ENCODE peak calls at places on chromosome 10, in six cellular contexts. K is transverse colon; X is sigmoid colon; D is upper lobe of right lung; Y is IMR-90; C is CD8-positive, alpha-beta T cell. L is an unnamed sample. For H3K9me3, the result is how much of the 10 kb centered on the place peaks cover.

GRCh38 chr10:74008212-74008731 is 10.4 kb downstream of the VCL start:
- DNase-seq in Y (peak), C (no peak), X (no peak), K (no peak), D (no peak), L (no peak)

GRCh38 chr10:394061-394438 is 258.8 kb downstream of the ZMYND11 start:
- DNase-seq in Y (no peak), K (no peak), X (peak), D (no peak), C (no peak), L (no peak)

GRCh38 chr10:91298224-91298862 is 77.9 kb downstream of the PCGF5 start:
- DNase-seq in K (peak), C (peak), X (peak), D (peak), Y (peak), L (peak)

GRCh38 chr10:33126742-33127141 is 168.7 kb upstream of the ITGB1 start:
- DNase-seq in X (no peak), K (no peak), C (no peak), Y (no peak), D (no peak), L (no peak)

GRCh38 chr10:79400567-79401004 is 44.8 kb downstream of the ZCCHC24 start:
- DNase-seq in D (peak), X (no peak), K (peak), C (no peak), Y (no peak), L (peak)

GRCh38 chr10:114575417-114576131 is 82.5 kb downstream of the ABLIM1 start:
- DNase-seq in C (no peak), D (no peak), K (no peak), Y (no peak), X (no peak), L (no peak)

GRCh38 chr10:122142652-122143237 is 128.4 kb upstream of the BTBD16 start:
- DNase-seq in C (no peak), D (no peak), Y (no peak), K (no peak), X (no peak), L (peak)

GRCh38 chr10:74976565-74976964 is 134.9 kb upstream of the SAMD8 start:
- DNase-seq in D (no peak), K (no peak), Y (no peak), C (no peak), X (no peak), L (no peak)

GRCh38 chr10:66772511-66772910 is 153.3 kb upstream of the LRRTM3 start:
- DNase-seq in Y (peak), K (no peak), X (no peak), C (no peak), D (no peak), L (no peak)

GRCh38 chr10:101444058-101444457 is 90.1 kb downstream of the BTRC start:
- DNase-seq in C (no peak), Y (peak), K (no peak), D (no peak), X (no peak), L (no peak)

GRCh38 chr10:101444499-101444898 is 90.5 kb downstream of the BTRC start:
- DNase-seq in C (no peak), D (no peak), K (no peak), Y (no peak), X (no peak), L (no peak)

GRCh38 chr10:101442456-101442800 is 88.5 kb downstream of the BTRC start:
- DNase-seq in K (no peak), X (no peak), Y (no peak), D (no peak), C (no peak), L (no peak)

GRCh38 chr10:101438881-101439391 is 85.0 kb downstream of the BTRC start:
- DNase-seq in K (no peak), D (no peak), Y (peak), C (no peak), X (no peak), L (no peak)

DNA sequence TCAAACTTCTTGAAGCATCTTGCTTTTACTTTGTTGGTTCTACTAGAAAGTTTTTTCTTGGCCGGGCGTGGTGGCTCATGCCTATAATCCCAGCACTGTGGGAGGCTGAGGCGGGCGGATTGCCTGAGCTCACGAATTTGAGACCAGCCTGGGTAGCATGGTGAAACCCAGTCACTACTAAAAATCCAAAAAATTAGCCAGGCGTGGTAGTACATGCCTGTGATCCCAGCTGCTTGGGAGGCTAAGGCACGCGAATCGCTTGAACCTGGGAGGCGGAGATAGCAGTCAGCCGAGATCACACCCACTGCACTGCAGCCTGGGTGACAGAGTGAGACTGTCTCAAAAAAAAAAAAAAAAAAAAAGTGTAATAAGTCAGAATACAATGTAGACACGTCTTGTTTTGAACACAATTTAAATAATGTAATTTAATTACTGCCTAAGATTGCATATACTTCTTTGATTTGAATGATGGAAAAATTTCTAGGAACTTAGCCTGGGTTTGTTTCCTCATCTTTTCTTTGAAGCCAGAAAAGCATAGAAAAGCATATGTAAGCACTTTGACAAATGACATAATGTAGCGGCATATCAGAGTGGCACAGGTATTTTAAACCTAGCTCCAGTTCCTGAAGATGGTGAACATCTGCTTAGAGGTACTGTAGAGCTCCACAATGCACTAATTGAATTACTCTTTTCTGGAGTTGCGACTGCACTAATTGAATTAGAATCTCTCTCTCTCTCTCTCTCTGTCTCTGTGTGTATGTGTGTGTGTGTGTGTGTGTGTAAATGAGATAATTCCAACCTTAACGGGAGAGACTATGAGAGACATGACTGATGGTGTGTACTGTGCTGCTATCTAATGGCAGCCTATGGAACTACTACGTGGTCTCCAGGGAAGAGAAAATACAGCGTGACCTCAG is 87.8 kb downstream of the BTRC start:
- DNase-seq in X (no peak), D (no peak), C (no peak), K (no peak), Y (peak), L (peak)
- TF ChIP-seq CTCF in X (no peak), D (peak), C (peak), K (peak), Y (peak), L (peak)

GRCh38 chr10:3659518-3659917 is 125.5 kb downstream of the KLF6 start:
- DNase-seq in C (no peak), K (no peak), D (no peak), X (no peak), Y (no peak), L (no peak)
- H3K9me3 ChIP-seq in C (under half), K (under half), D (under half), X (under half), Y (under half), L (under half)

GRCh38 chr10:78231930-78232329 is 198.3 kb downstream of the RPS24 start:
- DNase-seq in C (no peak), K (no peak), D (no peak), Y (no peak), X (no peak), L (no peak)
- TF ChIP-seq CTCF in C (no peak), K (peak), D (peak), Y (peak), X (no peak), L (no peak)

GRCh38 chr10:1520909-1521565 is 216.3 kb downstream of the ADARB2 start:
- DNase-seq in X (no peak), K (no peak), Y (no peak), C (no peak), D (no peak), L (no peak)
- H3K9me3 ChIP-seq in X (under half), K (under half), Y (under half), C (under half), D (under half), L (under half)

GRCh38 chr10:88401671-88402347 is 181.3 kb downstream of the RNLS start:
- DNase-seq in C (no peak), K (no peak), X (no peak), D (no peak), Y (peak), L (no peak)
- TF ChIP-seq CTCF in C (no peak), K (no peak), X (no peak), D (peak), Y (peak), L (no peak)

GRCh38 chr10:133461027-133461426 is 7.3 kb downstream of the SCART1 start:
- DNase-seq in K (no peak), C (no peak), D (no peak), X (no peak), Y (no peak), L (no peak)
- H3K9me3 ChIP-seq in K (under half), C (under half), D (under half), X (under half), Y (under half), L (under half)

DNA sequence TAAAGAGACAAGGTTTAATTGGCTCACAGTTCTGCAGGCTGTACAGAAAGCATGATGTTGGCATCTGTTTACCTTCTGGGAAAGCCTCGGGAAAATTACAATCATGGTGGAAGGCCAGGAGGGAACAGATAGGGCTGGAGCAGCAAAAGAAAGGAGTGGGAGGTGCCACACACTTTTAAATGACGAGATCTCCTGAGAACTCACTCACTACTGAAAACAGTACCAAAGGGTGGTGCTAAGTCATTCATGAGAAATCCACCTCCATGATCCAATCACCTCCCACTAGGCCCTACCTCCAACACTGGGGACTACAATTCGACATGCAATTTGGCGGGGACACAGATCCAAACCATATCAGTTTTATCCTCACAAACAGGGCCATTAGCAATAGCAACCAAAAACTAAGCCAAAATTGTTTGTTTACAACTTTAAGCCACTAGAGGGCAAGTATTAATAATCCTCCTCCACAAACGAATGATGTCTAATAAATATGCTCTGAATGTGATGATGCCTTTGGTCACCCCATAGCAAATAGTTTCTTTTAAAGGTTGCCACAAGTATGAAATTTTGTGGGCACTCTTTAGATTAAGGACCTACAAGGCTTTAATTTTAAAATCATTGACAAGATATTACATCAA is 129.2 kb upstream of the NRBF2 start:
- DNase-seq in Y (no peak), K (no peak), X (no peak), C (no peak), D (no peak), L (no peak)
- TF ChIP-seq CTCF in Y (peak), K (no peak), X (no peak), C (peak), D (peak), L (no peak)

DNA sequence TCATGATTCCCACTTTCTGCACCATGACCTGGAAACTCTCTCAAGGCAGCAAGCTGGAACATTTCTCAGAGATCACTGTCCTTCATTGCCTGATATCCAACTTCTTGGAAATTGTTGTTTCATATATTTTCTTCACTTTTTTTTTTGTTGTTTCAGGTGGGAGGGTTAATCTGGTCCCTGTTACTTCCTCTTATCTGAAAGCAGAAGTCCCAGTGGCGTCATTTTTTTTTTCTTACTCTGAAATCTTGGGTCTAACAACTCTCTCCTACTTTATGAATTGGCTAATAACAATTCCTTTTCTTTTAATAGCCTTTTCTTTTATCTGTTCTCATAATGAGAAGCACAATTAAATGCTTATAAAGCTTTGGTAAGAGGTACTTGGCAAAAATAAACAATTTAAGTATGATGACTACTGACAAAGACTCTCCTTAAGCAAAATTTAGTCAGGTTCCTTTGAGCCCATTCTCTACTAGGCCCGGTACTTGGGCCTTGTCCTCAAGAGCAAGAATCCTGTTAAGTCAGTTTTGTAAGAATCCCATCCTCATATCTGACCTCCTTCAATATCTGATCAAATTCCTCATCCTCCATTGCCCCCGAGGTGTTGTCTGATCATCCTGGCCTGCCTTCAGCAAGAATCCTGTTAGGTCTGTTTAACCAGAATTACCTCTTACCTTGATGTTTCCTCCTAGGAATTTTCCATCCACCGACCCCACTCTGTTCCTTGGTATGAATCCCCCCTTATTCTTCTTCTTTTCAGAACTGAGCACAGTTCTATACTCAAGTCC is 11.5 kb upstream of the CC2D2B start:
- DNase-seq in K (no peak), X (no peak), C (no peak), Y (no peak), D (no peak), L (no peak)
- H3K9me3 ChIP-seq in K (under half), X (under half), C (under half), Y (under half), D (under half), L (under half)

GRCh38 chr10:48453451-48454301 is 147.2 kb downstream of the MAPK8 start:
- DNase-seq in D (peak), C (no peak), X (no peak), K (no peak), Y (no peak), L (no peak)

GRCh38 chr10:48452879-48453412 is 146.5 kb downstream of the MAPK8 start:
- DNase-seq in Y (no peak), X (peak), C (no peak), K (no peak), D (no peak), L (no peak)

GRCh38 chr10:48450811-48451466 is 144.5 kb downstream of the MAPK8 start:
- DNase-seq in K (no peak), D (peak), C (no peak), Y (no peak), X (peak), L (no peak)

GRCh38 chr10:48450233-48450810 is 143.8 kb downstream of the MAPK8 start:
- DNase-seq in D (peak), K (no peak), C (no peak), Y (no peak), X (peak), L (no peak)

GRCh38 chr10:48451969-48452878 is 145.7 kb downstream of the MAPK8 start:
- DNase-seq in Y (no peak), D (peak), K (no peak), C (no peak), X (no peak), L (no peak)
- TF ChIP-seq CTCF in Y (no peak), D (no peak), K (no peak), C (no peak), X (no peak), L (no peak)